ENCODE peak calls at places on chromosomes 11 and 22, in four cellular contexts. One of them, this sample, is unnamed.

GRCh38 chr11:57205046-57205671 is 23.4 kb downstream of the LRRC55 start:
- DNase-seq in RWPE1: no peak
- DNase-seq in small intestine: no peak
- DNase-seq in T-helper 1 cell: no peak
- DNase-seq in this sample: no peak

GRCh38 chr11:72766152-72766902 is 14.1 kb upstream of the ARAP1 start:
- DNase-seq in RWPE1: no peak
- DNase-seq in small intestine: no peak
- DNase-seq in T-helper 1 cell: no peak
- DNase-seq in this sample: no peak

GRCh38 chr11:57763568-57763967 is 2.0 kb downstream of the CTNND1 start:
- DNase-seq in RWPE1: peak
- DNase-seq in small intestine: peak
- DNase-seq in T-helper 1 cell: no peak
- DNase-seq in this sample: no peak

GRCh38 chr11:69106124-69106811 is 49.5 kb upstream of the SMIM38 start:
- DNase-seq in RWPE1: no peak
- DNase-seq in small intestine: no peak
- DNase-seq in T-helper 1 cell: no peak
- DNase-seq in this sample: no peak

GRCh38 chr11:130421697-130422096 is 6.7 kb downstream of the ADAMTS8 start:
- DNase-seq in RWPE1: no peak
- DNase-seq in small intestine: no peak
- DNase-seq in T-helper 1 cell: no peak
- DNase-seq in this sample: no peak

GRCh38 chr11:61732705-61733104 is 19.7 kb upstream of the MYRF start:
- DNase-seq in RWPE1: peak
- DNase-seq in small intestine: no peak
- DNase-seq in T-helper 1 cell: no peak
- DNase-seq in this sample: no peak

GRCh38 chr22:48528221-48528915 is 1299.3 kb downstream of the BRD1 start:
- DNase-seq in RWPE1: no peak
- DNase-seq in small intestine: no peak
- DNase-seq in T-helper 1 cell: no peak
- DNase-seq in this sample: no peak

GRCh38 chr11:70715636-70716035 is 317.3 kb downstream of the CTTN start:
- DNase-seq in RWPE1: no peak
- DNase-seq in small intestine: no peak
- DNase-seq in T-helper 1 cell: no peak
- DNase-seq in this sample: no peak

GRCh38 chr11:111089759-111090158 is 155.8 kb upstream of the POU2AF2 start:
- DNase-seq in RWPE1: no peak
- DNase-seq in small intestine: no peak
- DNase-seq in T-helper 1 cell: no peak
- DNase-seq in this sample: no peak

GRCh38 chr11:35115688-35116030 is 23.3 kb upstream of the CD44 start:
- DNase-seq in RWPE1: peak
- DNase-seq in small intestine: no peak
- DNase-seq in T-helper 1 cell: no peak
- DNase-seq in this sample: no peak

GRCh38 chr11:68312780-68313573 is 586 bp downstream of the LRP5 start:
- DNase-seq in RWPE1: peak
- DNase-seq in small intestine: no peak
- DNase-seq in T-helper 1 cell: no peak
- DNase-seq in this sample: no peak

GRCh38 chr11:16511109-16511806 is 154.9 kb upstream of the SOX6 start:
- DNase-seq in RWPE1: peak
- DNase-seq in small intestine: no peak
- DNase-seq in T-helper 1 cell: no peak
- DNase-seq in this sample: no peak

GRCh38 chr11:65429069-65429681 is 6.6 kb downstream of the NEAT1 start:
- DNase-seq in RWPE1: no peak
- DNase-seq in small intestine: peak
- DNase-seq in T-helper 1 cell: no peak
- DNase-seq in this sample: no peak

GRCh38 chr22:48574776-48575566 is 1252.7 kb downstream of the BRD1 start:
- DNase-seq in RWPE1: no peak
- DNase-seq in small intestine: no peak
- DNase-seq in T-helper 1 cell: no peak
- DNase-seq in this sample: peak

GRCh38 chr11:120304526-120304925 is 20.6 kb upstream of the TLCD5 start:
- DNase-seq in RWPE1: peak
- DNase-seq in small intestine: peak
- DNase-seq in T-helper 1 cell: no peak
- DNase-seq in this sample: no peak

GRCh38 chr11:116376547-116376946 is 396.2 kb downstream of the BUD13 start:
- DNase-seq in RWPE1: no peak
- DNase-seq in small intestine: no peak
- DNase-seq in T-helper 1 cell: no peak
- DNase-seq in this sample: no peak

GRCh38 chr22:32333141-32333768 is 24.4 kb upstream of the RFPL3 start:
- DNase-seq in RWPE1: no peak
- DNase-seq in small intestine: no peak
- DNase-seq in T-helper 1 cell: no peak
- DNase-seq in this sample: no peak

GRCh38 chr22:22948651-22949611 is 61.3 kb downstream of the IGLL5 start:
- DNase-seq in RWPE1: no peak
- DNase-seq in small intestine: no peak
- DNase-seq in T-helper 1 cell: no peak
- DNase-seq in this sample: no peak

GRCh38 chr22:19763141-19764049 is 2.8 kb downstream of the TBX1 start:
- DNase-seq in RWPE1: no peak
- DNase-seq in small intestine: peak
- DNase-seq in T-helper 1 cell: no peak
- DNase-seq in this sample: no peak

GRCh38 chr22:33180371-33180770 is 122.2 kb upstream of the SYN3 start:
- DNase-seq in RWPE1: no peak
- DNase-seq in small intestine: no peak
- DNase-seq in T-helper 1 cell: no peak
- DNase-seq in this sample: no peak

GRCh38 chr11:46050652-46051051 is 70.6 kb downstream of the PHF21A start:
- DNase-seq in RWPE1: no peak
- DNase-seq in small intestine: no peak
- DNase-seq in T-helper 1 cell: no peak
- DNase-seq in this sample: no peak

GRCh38 chr22:48894804-48895250 is 932.8 kb downstream of the BRD1 start:
- DNase-seq in RWPE1: no peak
- DNase-seq in small intestine: no peak
- DNase-seq in T-helper 1 cell: no peak
- DNase-seq in this sample: no peak

GRCh38 chr22:31227186-31227585 is 15.1 kb downstream of the LIMK2 start:
- DNase-seq in RWPE1: no peak
- DNase-seq in small intestine: peak
- DNase-seq in T-helper 1 cell: no peak
- DNase-seq in this sample: no peak

GRCh38 chr11:32893947-32894827 is 1.6 kb downstream of the QSER1 start:
- DNase-seq in RWPE1: peak
- DNase-seq in small intestine: peak
- DNase-seq in T-helper 1 cell: no peak
- DNase-seq in this sample: peak

GRCh38 chr11:45796461-45796861 is 8.5 kb upstream of the SLC35C1 start:
- DNase-seq in RWPE1: no peak
- DNase-seq in small intestine: no peak
- DNase-seq in T-helper 1 cell: no peak
- DNase-seq in this sample: no peak

GRCh38 chr11:6586434-6587359 is 16.7 kb downstream of the RRP8 start:
- DNase-seq in RWPE1: no peak
- DNase-seq in small intestine: no peak
- DNase-seq in T-helper 1 cell: no peak
- DNase-seq in this sample: no peak

GRCh38 chr11:37533830-37534229 is 935.8 kb upstream of the RAG2 start:
- DNase-seq in RWPE1: no peak
- DNase-seq in small intestine: peak
- DNase-seq in T-helper 1 cell: no peak
- DNase-seq in this sample: no peak

GRCh38 chr22:28112548-28113043 is 193.5 kb upstream of the PITPNB start:
- DNase-seq in RWPE1: peak
- DNase-seq in small intestine: peak
- DNase-seq in T-helper 1 cell: no peak
- DNase-seq in this sample: no peak

GRCh38 chr11:69385832-69386415 is 92.0 kb downstream of the MYEOV start:
- DNase-seq in RWPE1: no peak
- DNase-seq in small intestine: no peak
- DNase-seq in T-helper 1 cell: no peak
- DNase-seq in this sample: no peak

GRCh38 chr11:20647976-20648565 is 21.3 kb upstream of the NELL1 start:
- DNase-seq in RWPE1: peak
- DNase-seq in small intestine: peak
- DNase-seq in T-helper 1 cell: peak
- DNase-seq in this sample: peak

GRCh38 chr11:64253481-64253880 is 2.2 kb downstream of the PLCB3 start:
- DNase-seq in RWPE1: no peak
- DNase-seq in small intestine: no peak
- DNase-seq in T-helper 1 cell: no peak
- DNase-seq in this sample: no peak

GRCh38 chr22:30027791-30028190 is 52.5 kb upstream of the HORMAD2 start:
- DNase-seq in RWPE1: no peak
- DNase-seq in small intestine: peak
- DNase-seq in T-helper 1 cell: no peak
- DNase-seq in this sample: no peak

GRCh38 chr22:46145896-46146295 is 4.4 kb upstream of the PPARA start:
- DNase-seq in RWPE1: no peak
- DNase-seq in small intestine: no peak
- DNase-seq in T-helper 1 cell: no peak
- DNase-seq in this sample: no peak

GRCh38 chr11:55942785-55943392 is 6.7 kb upstream of the OR5I1 start:
- DNase-seq in RWPE1: peak
- DNase-seq in small intestine: peak
- DNase-seq in T-helper 1 cell: no peak
- DNase-seq in this sample: peak

This sample was measured in NCI-H1930.